ENCODE peak calls at places on chromosome 14, in seven cellular contexts. N is NCI-H510A treated with DMSO at 0.1 percent for 48 hours, P is NCI-H2081 treated with DMSO at 0.1 percent for 48 hours, L is NB4, B is non-pigmented ciliary epithelial cell, C is mucosa of gallbladder, Y is HFF-Myc. I is an unnamed sample.
A peak's percentile ranks its signal among the peaks of the same experiment; 100 is the strongest.

GRCh38 chr14:67514650-67515385 is 18.3 kb upstream of the PLEKHH1 start:
- DNase-seq in P (no peak), B (no peak), N (no peak), L (peak; percentile 53), C (peak; percentile 23), Y (no peak), I (no peak)

GRCh38 chr14:40119321-40119720 is 687.1 kb upstream of the FBXO33 start:
- DNase-seq in L (no peak), P (no peak), N (no peak), C (no peak), B (peak; percentile 36), Y (no peak), I (no peak)

GRCh38 chr14:99261916-99262787 is 9.8 kb downstream of the BCL11B start:
- DNase-seq in P (no peak), B (no peak), L (no peak), N (peak; percentile 36), Y (no peak), C (peak; percentile 65), I (no peak)

GRCh38 chr14:65958664-65959562 is 527.3 kb upstream of the CCDC196 start:
- DNase-seq in B (no peak), P (no peak), N (peak; percentile 57), L (peak; percentile 54), Y (no peak), C (no peak), I (no peak)

GRCh38 chr14:104011824-104012517 is 69.6 kb upstream of the RD3L start:
- DNase-seq in C (peak; percentile 27), Y (no peak), N (no peak), L (no peak), P (no peak), B (no peak), I (no peak)

GRCh38 chr14:75132374-75133086 is 5.7 kb upstream of the NEK9 start:
- DNase-seq in B (no peak), Y (peak; percentile 71), P (peak; percentile 10), N (peak; percentile 75), C (peak; percentile 78), L (peak; percentile 81), I (peak; percentile 86)

GRCh38 chr14:77580964-77581505 is 35.4 kb downstream of the SPTLC2 start:
- DNase-seq in P (no peak), N (no peak), B (peak; percentile 45), Y (peak; percentile 36), L (no peak), C (no peak), I (peak; percentile 91)

GRCh38 chr14:66857867-66858266 is 331.4 kb upstream of the GARIN2 start:
- DNase-seq in P (no peak), Y (no peak), C (no peak), B (no peak), L (no peak), N (no peak), I (no peak)

I was measured in SK-N-MC.